ENCODE peak calls at places on chromosomes 3 and 15, in ten cellular contexts. M, E, P, C, A, W, Z, G, X and U are unnamed samples.
A peak's percentile ranks its signal among the peaks of the same experiment; 100 is the strongest.

GRCh38 chr3:156209631-156210336 is 89.4 kb downstream of the KCNAB1 start:
- DNase-seq in M (no peak), E (no peak), P (no peak), C (no peak), A (no peak), W (no peak), Z (no peak), G (no peak), X (no peak), U (no peak)

GRCh38 chr3:43455233-43455632 is 166.6 kb downstream of the ANO10 start:
- DNase-seq in M (peak; percentile 13), E (no peak), P (peak; percentile 19), C (no peak), A (no peak), W (no peak), Z (no peak), G (no peak), X (no peak), U (no peak)

GRCh38 chr3:174547801-174548200 is 311.3 kb upstream of the NAALADL2 start:
- DNase-seq in M (no peak), E (no peak), P (no peak), C (no peak), A (no peak), W (no peak), Z (no peak), G (no peak), X (no peak), U (no peak)

GRCh38 chr3:122100591-122101491 is 45.7 kb downstream of the CD86 start:
- DNase-seq in M (no peak), E (no peak), P (peak; percentile 60), C (peak; percentile 57), A (no peak), W (no peak), Z (peak; percentile 90), G (no peak), X (no peak), U (no peak)

GRCh38 chr3:52240059-52240885 is 1.3 kb upstream of the TWF2 start:
- DNase-seq in M (no peak), E (no peak), P (peak; percentile 92), C (no peak), A (peak; percentile 31), W (no peak), Z (peak; percentile 85), G (peak; percentile 61), X (no peak), U (peak; percentile 14)

GRCh38 chr3:4071481-4072184 is 231.5 kb upstream of the SETMAR start:
- DNase-seq in M (no peak), E (no peak), P (no peak), C (no peak), A (no peak), W (no peak), Z (no peak), G (peak; percentile 79), X (no peak), U (peak; percentile 21)

GRCh38 chr3:58008140-58009025 is at the start of gene FLNB:
- DNase-seq in M (peak; percentile 64), E (peak; percentile 64), P (peak; percentile 78), C (no peak), A (peak; percentile 62), W (peak; percentile 89), Z (peak; percentile 81), G (peak; percentile 86), X (peak; percentile 77), U (peak; percentile 72)

GRCh38 chr3:35544976-35545375 is 94.3 kb upstream of the ARPP21 start:
- DNase-seq in M (no peak), E (no peak), P (no peak), C (no peak), A (no peak), W (no peak), Z (no peak), G (no peak), X (no peak), U (no peak)

GRCh38 chr3:53464424-53464823 is 30.0 kb upstream of the CACNA1D start:
- DNase-seq in M (peak; percentile 28), E (no peak), P (no peak), C (no peak), A (no peak), W (no peak), Z (no peak), G (no peak), X (no peak), U (no peak)

GRCh38 chr3:34570916-34571705 is 772.7 kb downstream of the PDCD6IP start:
- DNase-seq in M (no peak), E (no peak), P (peak; percentile 12), C (no peak), A (no peak), W (no peak), Z (no peak), G (no peak), X (no peak), U (no peak)

GRCh38 chr3:13130464-13131193 is 57.4 kb upstream of the IQSEC1 start:
- DNase-seq in M (no peak), E (no peak), P (no peak), C (no peak), A (no peak), W (no peak), Z (no peak), G (no peak), X (no peak), U (no peak)

GRCh38 chr15:61275451-61275850 is 46.3 kb upstream of the RORA start:
- DNase-seq in M (no peak), E (no peak), P (no peak), C (no peak), A (no peak), W (no peak), Z (no peak), G (no peak), X (no peak), U (no peak)

GRCh38 chr15:61275901-61276300 is 46.8 kb upstream of the RORA start:
- DNase-seq in M (no peak), E (no peak), P (no peak), C (no peak), A (no peak), W (no peak), Z (no peak), G (no peak), X (no peak), U (no peak)

GRCh38 chr15:61282661-61283060 is 53.6 kb upstream of the RORA start:
- DNase-seq in M (no peak), E (no peak), P (no peak), C (no peak), A (no peak), W (no peak), Z (no peak), G (no peak), X (no peak), U (no peak)

GRCh38 chr15:61281328-61281727 is 52.2 kb upstream of the RORA start:
- DNase-seq in M (no peak), E (no peak), P (no peak), C (no peak), A (no peak), W (no peak), Z (no peak), G (no peak), X (no peak), U (no peak)
- TF ChIP-seq CTCF in M (no peak), E (no peak), P (no peak), C (no peak), A (no peak), W (no peak), Z (no peak), G (no peak), X (no peak), U (no peak)

DNA sequence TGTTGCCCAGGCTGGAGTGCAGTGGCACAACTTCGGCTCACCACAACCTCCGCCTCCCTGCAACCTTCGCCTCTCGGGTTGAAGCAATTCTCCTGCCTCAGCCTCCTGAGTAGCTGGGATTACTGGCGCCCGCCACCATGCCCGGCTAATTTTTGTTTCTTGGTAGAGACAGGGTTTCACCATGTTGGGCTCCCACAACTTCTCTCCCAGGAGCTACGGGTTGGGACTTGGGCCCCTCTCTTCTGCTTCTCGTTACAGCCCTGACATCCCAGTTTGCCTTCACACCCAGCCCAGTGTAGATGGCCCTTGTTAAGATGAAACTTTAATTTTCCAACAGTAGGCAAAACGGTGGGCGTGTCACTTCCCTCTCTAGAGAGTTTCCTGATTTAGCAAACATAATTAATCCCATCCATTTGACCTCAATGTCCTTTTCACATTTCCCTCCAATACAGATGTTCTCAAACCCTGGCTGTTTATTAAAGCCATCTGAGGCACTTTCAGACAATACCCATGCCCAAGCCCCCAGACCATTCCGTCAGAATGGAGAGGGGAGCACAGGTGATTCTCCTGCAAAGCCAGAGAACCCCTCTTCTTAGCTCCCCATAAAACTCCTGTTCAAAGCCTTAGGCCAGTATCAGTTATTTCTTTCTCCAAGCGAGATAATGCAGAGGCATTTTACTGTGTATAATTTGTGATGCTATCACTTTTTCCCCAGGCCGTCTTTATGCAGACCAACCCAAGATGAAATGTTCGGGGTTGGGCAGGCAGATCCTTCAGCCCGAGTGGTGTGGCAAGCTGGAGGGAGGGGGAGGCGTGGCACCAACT is 245.7 kb downstream of the XXYLT1 start:
- DNase-seq in M (no peak), E (no peak), P (no peak), C (no peak), A (no peak), W (no peak), Z (no peak), G (no peak), X (no peak), U (no peak)
- TF ChIP-seq CTCF in M (no peak), E (no peak), P (no peak), C (no peak), A (no peak), W (no peak), Z (no peak), G (no peak), X (no peak), U (no peak)

GRCh38 chr15:44034334-44034733 is 160.7 kb downstream of the FRMD5 start:
- DNase-seq in M (no peak), E (no peak), P (peak; percentile 18), C (no peak), A (no peak), W (no peak), Z (no peak), G (no peak), X (no peak), U (no peak)

GRCh38 chr15:44029003-44029402 is 166.1 kb downstream of the FRMD5 start:
- DNase-seq in M (no peak), E (no peak), P (peak; percentile 11), C (no peak), A (no peak), W (no peak), Z (no peak), G (no peak), X (no peak), U (no peak)

GRCh38 chr15:44028349-44028748 is 166.7 kb downstream of the FRMD5 start:
- DNase-seq in M (no peak), E (no peak), P (no peak), C (no peak), A (no peak), W (no peak), Z (no peak), G (peak; percentile 26), X (no peak), U (no peak)

GRCh38 chr15:44033894-44034293 is 161.2 kb downstream of the FRMD5 start:
- DNase-seq in M (peak; percentile 11), E (no peak), P (peak; percentile 40), C (no peak), A (no peak), W (no peak), Z (no peak), G (no peak), X (no peak), U (no peak)

GRCh38 chr15:44029940-44030568 is 165.0 kb downstream of the FRMD5 start:
- DNase-seq in M (no peak), E (no peak), P (peak; percentile 72), C (no peak), A (no peak), W (no peak), Z (no peak), G (no peak), X (no peak), U (no peak)
- TF ChIP-seq CTCF in M (no peak), E (no peak), P (no peak), C (no peak), A (no peak), W (no peak), Z (no peak), G (no peak), X (no peak), U (no peak)

GRCh38 chr3:25289663-25290062 is 138.4 kb upstream of the RARB start:
- DNase-seq in M (no peak), E (no peak), P (no peak), C (peak; percentile 3), A (no peak), W (no peak), Z (no peak), G (no peak), X (no peak), U (no peak)
- TF ChIP-seq CTCF in M (no peak), E (no peak), P (no peak), C (no peak), A (no peak), W (no peak), Z (no peak), G (no peak), X (no peak), U (no peak)